ENCODE peak calls at places on chromosomes 6 and 20, in six cellular contexts. E, R, J, M, U and V are unnamed samples.

GRCh38 chr20:4483481-4483880 is 238.2 kb upstream of the PRND start:
- DNase-seq in M (peak), E (no peak), U (no peak), J (no peak), R (peak), V (no peak)

GRCh38 chr6:86937219-86938079 is at the start of gene HTR1E:
- DNase-seq in E (no peak), M (peak), J (peak), R (peak), U (no peak), V (peak)

GRCh38 chr6:33694401-33694931 is 17.0 kb downstream of the UQCC2 start:
- DNase-seq in E (no peak), M (peak), U (no peak), J (peak), R (peak), V (peak)

GRCh38 chr6:117540670-117541069 is 58.2 kb downstream of the DCBLD1 start:
- DNase-seq in M (no peak), R (peak), J (no peak), U (no peak), E (no peak), V (no peak)

GRCh38 chr6:132669690-132670291 is 10.8 kb upstream of the TAAR1 start:
- DNase-seq in R (peak), M (peak), J (no peak), U (no peak), E (no peak), V (peak)

GRCh38 chr20:42308980-42309524 is 690.9 kb upstream of the CHD6 start:
- DNase-seq in E (no peak), J (no peak), M (no peak), U (no peak), R (no peak), V (peak)

GRCh38 chr20:39349240-39349639 is 387.1 kb downstream of the DHX35 start:
- DNase-seq in E (no peak), M (no peak), J (no peak), U (no peak), R (no peak), V (no peak)

GRCh38 chr6:13992417-13993055 is 67.8 kb downstream of the RNF182 start:
- DNase-seq in R (peak), M (peak), E (no peak), U (no peak), J (no peak), V (no peak)

GRCh38 chr6:141580988-141581387 is 551.7 kb upstream of the GJE1 start:
- DNase-seq in E (no peak), U (no peak), R (peak), M (peak), J (no peak), V (no peak)

GRCh38 chr6:117440558-117441525 is 15.1 kb upstream of the ROS1 start:
- DNase-seq in R (peak), M (peak), J (no peak), U (no peak), E (no peak), V (no peak)

GRCh38 chr20:49187330-49188100 is 619 bp downstream of the STAU1 start:
- DNase-seq in J (peak), R (peak), E (peak), M (peak), U (peak), V (peak)

GRCh38 chr20:43916073-43916874 is 1.6 kb downstream of the TOX2 start:
- DNase-seq in R (no peak), J (no peak), M (peak), U (no peak), E (no peak), V (peak)

GRCh38 chr20:59042151-59042795 is at the start of gene PRELID3B:
- DNase-seq in J (no peak), R (peak), U (peak), E (peak), M (peak), V (peak)

GRCh38 chr20:21396045-21396893 is 1.1 kb downstream of the NKX2-4 start:
- DNase-seq in E (no peak), M (no peak), J (no peak), R (peak), U (no peak), V (peak)

GRCh38 chr6:14441371-14441781 is 323.8 kb downstream of the CD83 start:
- DNase-seq in U (no peak), E (peak), M (peak), J (no peak), R (no peak), V (no peak)

GRCh38 chr20:62744761-62745160 is 36.1 kb downstream of the NTSR1 start:
- DNase-seq in E (no peak), M (no peak), J (no peak), R (no peak), U (no peak), V (no peak)

GRCh38 chr6:18536693-18537092 is 149.5 kb downstream of the RNF144B start:
- DNase-seq in M (no peak), U (no peak), J (no peak), R (no peak), E (no peak), V (no peak)

GRCh38 chr6:132259070-132259469 is 142.2 kb downstream of the MOXD1 start:
- DNase-seq in E (no peak), R (peak), J (no peak), U (no peak), M (peak), V (peak)

GRCh38 chr6:34237316-34237721 is 646 bp downstream of the HMGA1 start:
- DNase-seq in M (peak), E (no peak), J (no peak), R (no peak), U (peak), V (peak)

GRCh38 chr20:6071162-6071695 is 17.4 kb upstream of the LRRN4 start:
- DNase-seq in R (no peak), M (no peak), J (no peak), E (no peak), U (no peak), V (no peak)

GRCh38 chr6:142301421-142302391 is at the start of gene ADGRG6:
- DNase-seq in M (peak), U (peak), R (peak), E (peak), J (peak), V (peak)

GRCh38 chr20:15144911-15145310 is 807.5 kb upstream of the FLRT3 start:
- DNase-seq in J (no peak), M (no peak), U (no peak), E (no peak), R (no peak), V (no peak)

GRCh38 chr6:149210376-149210775 is 107.1 kb upstream of the TAB2 start:
- DNase-seq in J (no peak), R (peak), U (no peak), M (peak), E (no peak), V (no peak)

GRCh38 chr6:149211046-149211571 is 106.4 kb upstream of the TAB2 start:
- DNase-seq in R (peak), M (peak), J (no peak), U (peak), E (no peak), V (no peak)

GRCh38 chr6:149212202-149212601 is 105.3 kb upstream of the TAB2 start:
- DNase-seq in R (no peak), E (no peak), J (no peak), M (peak), U (no peak), V (no peak)

GRCh38 chr6:149213829-149214228 is 103.7 kb upstream of the TAB2 start:
- DNase-seq in E (no peak), R (peak), U (no peak), J (no peak), M (peak), V (no peak)

GRCh38 chr6:149212892-149213786 is 104.4 kb upstream of the TAB2 start:
- DNase-seq in M (peak), J (no peak), U (no peak), E (no peak), R (no peak), V (no peak)
- H3K4me3 ChIP-seq in M (no peak), J (no peak), U (no peak), E (no peak), R (no peak), V (no peak)

GRCh38 chr20:38252292-38253288 is 7.9 kb downstream of the KIAA1755 start:
- DNase-seq in U (no peak), J (no peak), R (no peak), M (peak), E (no peak), V (peak)

GRCh38 chr20:38246357-38247165 is 14.0 kb downstream of the KIAA1755 start:
- DNase-seq in J (peak), E (peak), M (peak), R (no peak), U (no peak), V (no peak)

GRCh38 chr20:38247166-38247509 is 13.4 kb downstream of the KIAA1755 start:
- DNase-seq in J (no peak), R (no peak), E (no peak), M (no peak), U (no peak), V (no peak)

GRCh38 chr20:38250607-38251006 is 9.9 kb downstream of the KIAA1755 start:
- DNase-seq in J (no peak), R (no peak), M (no peak), E (no peak), U (no peak), V (peak)

GRCh38 chr20:38249536-38250310 is 10.8 kb downstream of the KIAA1755 start:
- DNase-seq in R (no peak), U (no peak), J (no peak), M (no peak), E (no peak), V (no peak)
- H3K4me3 ChIP-seq in R (no peak), U (no peak), J (no peak), M (no peak), E (no peak), V (no peak)

DNA sequence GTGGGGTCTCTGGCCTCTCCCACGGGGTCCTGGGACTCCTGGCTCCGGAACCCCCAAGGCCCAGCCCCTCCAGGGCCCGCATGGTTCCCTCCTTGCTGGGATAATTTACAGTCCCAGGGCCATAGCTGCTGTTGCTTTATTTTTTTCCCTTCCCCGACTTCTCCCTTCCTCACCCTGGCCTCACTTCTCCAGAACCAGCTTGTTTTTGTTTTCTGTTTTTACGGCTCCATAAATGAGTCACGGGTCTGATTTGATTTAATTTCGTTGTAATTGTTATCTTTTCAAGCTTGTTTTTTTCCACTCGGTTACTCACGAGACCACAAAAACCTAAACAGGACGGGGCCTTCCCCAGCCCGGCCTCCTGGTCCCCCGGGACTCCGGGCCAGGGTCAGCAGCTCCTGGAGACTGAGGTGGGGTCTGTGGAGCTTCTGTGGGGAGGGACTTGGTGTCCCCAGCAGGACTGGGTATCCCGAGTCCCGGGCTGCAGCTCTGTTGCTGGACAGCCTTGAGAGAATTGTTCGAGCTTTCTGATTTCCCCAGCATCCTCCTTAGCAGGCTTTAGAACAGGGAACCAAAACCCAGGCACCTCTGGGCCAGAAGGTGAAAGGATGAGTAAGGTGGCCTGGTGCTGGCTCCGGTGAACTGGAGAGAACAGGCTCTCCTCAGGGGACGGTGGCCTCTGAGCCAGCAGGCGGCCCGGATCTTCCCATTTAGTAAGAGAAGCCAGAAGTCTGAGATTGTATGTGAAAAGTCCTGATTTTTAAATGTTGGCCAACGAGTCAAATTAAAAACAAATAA is 94.9 kb downstream of the CEBPB start:
- DNase-seq in R (no peak), M (peak), E (no peak), U (peak), J (no peak), V (peak)
- H3K4me3 ChIP-seq in R (no peak), M (no peak), E (no peak), U (no peak), J (no peak), V (no peak)

GRCh38 chr6:88586371-88587157 is 376.9 kb downstream of the RNGTT start:
- DNase-seq in U (no peak), R (no peak), M (no peak), E (no peak), J (no peak), V (no peak)
- H3K4me3 ChIP-seq in U (no peak), R (no peak), M (no peak), E (no peak), J (no peak), V (no peak)

GRCh38 chr6:50823130-50823920 is 4.7 kb downstream of the TFAP2B start:
- DNase-seq in E (no peak), R (no peak), U (no peak), M (no peak), J (no peak), V (peak)

GRCh38 chr6:50820590-50821234 is 2.0 kb downstream of the TFAP2B start:
- DNase-seq in U (no peak), J (no peak), M (no peak), E (no peak), R (no peak), V (no peak)

GRCh38 chr6:50819906-50820589 is 1.4 kb downstream of the TFAP2B start:
- DNase-seq in U (no peak), E (no peak), J (no peak), M (no peak), R (no peak), V (peak)

GRCh38 chr6:50822078-50822476 is 3.4 kb downstream of the TFAP2B start:
- DNase-seq in M (no peak), U (no peak), E (no peak), R (peak), J (no peak), V (no peak)

GRCh38 chr6:50821431-50822077 is 2.9 kb downstream of the TFAP2B start:
- DNase-seq in E (no peak), J (no peak), R (no peak), M (no peak), U (no peak), V (no peak)
- H3K4me3 ChIP-seq in E (no peak), J (no peak), R (no peak), M (no peak), U (no peak), V (no peak)

GRCh38 chr6:166169549-166170421 is 2.1 kb upstream of the TBXT start:
- DNase-seq in U (no peak), E (no peak), J (no peak), M (no peak), R (no peak), V (peak)

GRCh38 chr6:166166314-166167257 is 1.1 kb downstream of the TBXT start:
- DNase-seq in U (no peak), M (no peak), R (no peak), J (no peak), E (no peak), V (peak)

GRCh38 chr6:166167258-166167731 is 356 bp downstream of the TBXT start:
- DNase-seq in M (no peak), J (no peak), U (no peak), R (no peak), E (no peak), V (peak)

GRCh38 chr6:166168616-166169548 is 1.2 kb upstream of the TBXT start:
- DNase-seq in U (no peak), M (no peak), J (no peak), R (no peak), E (no peak), V (peak)

DNA sequence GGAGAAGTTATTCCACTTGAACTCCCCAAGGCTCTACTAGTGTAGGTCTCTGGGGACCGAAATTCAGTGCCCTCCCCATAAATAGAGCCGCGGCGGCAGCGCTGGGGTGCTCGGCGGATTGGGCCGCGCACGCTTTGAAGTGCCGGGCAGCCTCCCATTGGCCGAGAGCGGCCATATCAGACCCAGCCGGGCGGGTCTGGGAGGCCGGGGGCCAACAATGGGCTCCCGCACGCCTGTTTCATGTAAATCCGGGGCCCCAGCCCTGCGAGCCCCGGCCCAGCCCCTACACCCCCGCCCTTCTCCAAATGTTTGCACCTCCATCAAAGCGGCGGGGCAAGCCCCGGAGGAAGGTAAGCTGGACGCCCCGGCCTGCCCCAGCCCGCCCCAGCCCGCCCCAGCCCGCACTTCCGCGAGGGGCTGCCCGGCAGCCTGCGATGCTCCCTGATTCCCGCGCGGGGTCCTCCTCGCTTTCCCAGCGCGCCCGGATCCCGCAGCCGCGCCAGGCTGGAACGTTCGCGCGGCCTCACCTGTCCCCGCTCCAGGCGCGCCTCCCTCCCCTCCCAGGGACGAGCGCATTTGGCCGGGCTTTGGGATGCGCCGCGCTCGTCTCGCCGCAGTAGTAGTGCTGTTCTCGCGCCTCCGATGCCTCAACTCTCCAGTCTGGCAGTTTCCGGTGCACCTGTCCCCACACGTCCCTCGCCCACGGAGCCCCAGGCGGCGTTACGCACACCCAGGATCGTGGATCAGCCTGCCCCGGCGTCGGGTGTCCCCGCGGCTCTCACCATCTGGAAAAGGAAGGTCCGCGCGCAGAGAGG is at the start of gene TBXT:
- DNase-seq in M (peak), E (no peak), U (no peak), R (peak), J (no peak), V (peak)
- H3K4me3 ChIP-seq in M (peak), E (peak), U (no peak), R (no peak), J (no peak), V (peak)

GRCh38 chr6:43773981-43774775 is 4.2 kb downstream of the VEGFA start:
- DNase-seq in J (no peak), M (no peak), R (no peak), E (no peak), U (no peak), V (no peak)

GRCh38 chr6:43774776-43775583 is 5.0 kb downstream of the VEGFA start:
- DNase-seq in J (peak), U (peak), E (peak), R (peak), M (peak), V (peak)

GRCh38 chr6:43771858-43772570 is 2.0 kb downstream of the VEGFA start:
- DNase-seq in J (peak), R (peak), U (peak), M (peak), E (no peak), V (peak)

GRCh38 chr6:43772571-43773049 is 2.6 kb downstream of the VEGFA start:
- DNase-seq in U (no peak), M (no peak), R (no peak), E (peak), J (no peak), V (peak)

GRCh38 chr6:43773050-43773956 is 3.3 kb downstream of the VEGFA start:
- DNase-seq in E (peak), U (peak), J (peak), M (peak), R (peak), V (peak)
- H3K4me3 ChIP-seq in E (peak), U (peak), J (peak), M (peak), R (peak), V (peak)

GRCh38 chr6:4178737-4179333 is 43.5 kb upstream of the ECI2 start:
- DNase-seq in R (no peak), U (no peak), J (no peak), M (no peak), E (no peak), V (no peak)
- H3K4me3 ChIP-seq in R (no peak), U (no peak), J (no peak), M (no peak), E (no peak), V (no peak)